ENCODE peak calls at places on chromosomes 1 and 21, in four cellular contexts. K is epithelial cell of esophagus, H is heart left ventricle, W is cardiac fibroblast. I is an unnamed sample.

GRCh38 chr1:11068556-11069232 is 8.9 kb upstream of the SRM start:
- DNase-seq in K (no peak), H (no peak), W (no peak), I (no peak)

GRCh38 chr1:12518956-12519707 is 98.9 kb downstream of the DHRS3 start:
- DNase-seq in K (no peak), H (peak; percentile 80), W (peak; percentile 46), I (no peak)

GRCh38 chr21:44006017-44006624 is 6.0 kb upstream of the TRAPPC10 start:
- DNase-seq in K (peak; percentile 81), H (no peak), W (peak; percentile 98), I (no peak)

GRCh38 chr1:51518033-51518729 is 885 bp downstream of the EPS15 start:
- DNase-seq in K (peak; percentile 49), H (no peak), W (peak; percentile 42), I (peak; percentile 74)

GRCh38 chr1:32769524-32770220 is 47.5 kb downstream of the YARS1 start:
- DNase-seq in K (peak; percentile 60), H (no peak), W (peak; percentile 44), I (peak; percentile 24)

GRCh38 chr21:36297938-36298572 is 21.9 kb upstream of the MORC3 start:
- DNase-seq in K (peak; percentile 96), H (no peak), W (no peak), I (peak; percentile 92)

GRCh38 chr1:117210831-117211261 is at the start of gene VTCN1:
- DNase-seq in K (peak; percentile 97), H (no peak), W (no peak), I (no peak)

GRCh38 chr21:28932717-28933116 is 60.0 kb downstream of the LTN1 start:
- DNase-seq in K (no peak), H (no peak), W (no peak), I (no peak)

GRCh38 chr1:158654570-158654969 is 31.9 kb downstream of the SPTA1 start:
- DNase-seq in K (no peak), H (no peak), W (no peak), I (no peak)

GRCh38 chr1:51792864-51793263 is 85.7 kb downstream of the NRDC start:
- DNase-seq in K (peak; percentile 24), H (no peak), W (peak; percentile 69), I (no peak)

GRCh38 chr1:38231941-38232340 is 185.3 kb upstream of the POU3F1 start:
- DNase-seq in K (no peak), H (no peak), W (no peak), I (no peak)

GRCh38 chr1:24920155-24920925 is 9.7 kb downstream of the RUNX3 start:
- DNase-seq in K (no peak), H (peak; percentile 47), W (peak; percentile 80), I (peak; percentile 67)

GRCh38 chr1:225813250-225813964 is 3.5 kb downstream of the EPHX1 start:
- DNase-seq in K (peak; percentile 76), H (peak; percentile 80), W (peak; percentile 82), I (no peak)

GRCh38 chr1:224563666-224564065 is 52.5 kb upstream of the CNIH3 start:
- DNase-seq in K (no peak), H (no peak), W (no peak), I (no peak)

GRCh38 chr21:42459583-42460215 is 36.3 kb downstream of the RSPH1 start:
- DNase-seq in K (no peak), H (no peak), W (no peak), I (no peak)

GRCh38 chr1:229171934-229172333 is 99.0 kb upstream of the RAB4A start:
- DNase-seq in K (no peak), H (no peak), W (no peak), I (no peak)

GRCh38 chr21:41600556-41600955 is 92.6 kb upstream of the TMPRSS2 start:
- DNase-seq in K (no peak), H (no peak), W (no peak), I (no peak)

GRCh38 chr1:84365225-84366221 is 32.8 kb upstream of the DNASE2B start:
- DNase-seq in K (peak; percentile 85), H (no peak), W (peak; percentile 99), I (no peak)

GRCh38 chr1:62247391-62248168 is 52.9 kb downstream of the L1TD1 start:
- DNase-seq in K (no peak), H (no peak), W (no peak), I (no peak)

GRCh38 chr1:19080715-19081114 is 124.2 kb upstream of the IFFO2 start:
- DNase-seq in K (no peak), H (no peak), W (peak; percentile 34), I (no peak)

GRCh38 chr1:73635021-73635420 is 563.0 kb downstream of the LRRIQ3 start:
- DNase-seq in K (peak; percentile 26), H (no peak), W (no peak), I (no peak)
- TF ChIP-seq CTCF in K (peak; percentile 45), H (no peak), W (no peak), I (no peak)

DNA sequence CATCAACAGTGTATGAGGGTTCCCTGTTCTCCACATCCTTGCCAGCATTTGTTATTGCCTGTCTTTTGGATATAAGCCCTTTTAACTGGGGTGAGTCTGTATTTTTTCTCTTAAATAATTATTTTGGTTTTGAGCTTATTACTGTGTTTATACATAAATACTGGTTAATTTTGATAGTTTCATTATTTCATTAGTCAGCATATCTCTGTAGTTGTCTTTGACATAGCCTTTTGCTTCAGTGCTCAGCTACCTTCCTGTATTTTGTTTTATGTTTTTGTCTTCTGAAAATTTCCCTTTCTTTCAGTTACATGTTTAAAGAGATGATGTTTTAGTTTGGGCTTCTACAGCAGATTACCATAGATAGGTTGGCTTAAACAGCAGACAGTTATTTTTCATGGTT is 138.1 kb downstream of the XPR1 start:
- DNase-seq in K (no peak), H (no peak), W (no peak), I (no peak)
- TF ChIP-seq CTCF in K (no peak), H (no peak), W (no peak), I (no peak)

GRCh38 chr21:35232545-35233176 is 183.6 kb upstream of the RUNX1 start:
- DNase-seq in K (peak; percentile 53), H (no peak), W (peak; percentile 84), I (no peak)

GRCh38 chr21:35234725-35235124 is 185.6 kb upstream of the RUNX1 start:
- DNase-seq in K (no peak), H (no peak), W (no peak), I (peak; percentile 16)

GRCh38 chr21:35229290-35229689 is 180.2 kb upstream of the RUNX1 start:
- DNase-seq in K (no peak), H (no peak), W (no peak), I (no peak)

GRCh38 chr21:35227774-35228173 is 178.7 kb upstream of the RUNX1 start:
- DNase-seq in K (no peak), H (no peak), W (no peak), I (no peak)

GRCh38 chr21:35231115-35231514 is 182.0 kb upstream of the RUNX1 start:
- DNase-seq in K (peak; percentile 55), H (no peak), W (no peak), I (no peak)
- TF ChIP-seq CTCF in K (no peak), H (no peak), W (no peak), I (no peak)

GRCh38 chr1:204507317-204508105 is 8.7 kb upstream of the MDM4 start:
- DNase-seq in K (peak; percentile 27), H (no peak), W (peak; percentile 76), I (no peak)
- TF ChIP-seq CTCF in K (no peak), H (no peak), W (no peak), I (no peak)

DNA sequence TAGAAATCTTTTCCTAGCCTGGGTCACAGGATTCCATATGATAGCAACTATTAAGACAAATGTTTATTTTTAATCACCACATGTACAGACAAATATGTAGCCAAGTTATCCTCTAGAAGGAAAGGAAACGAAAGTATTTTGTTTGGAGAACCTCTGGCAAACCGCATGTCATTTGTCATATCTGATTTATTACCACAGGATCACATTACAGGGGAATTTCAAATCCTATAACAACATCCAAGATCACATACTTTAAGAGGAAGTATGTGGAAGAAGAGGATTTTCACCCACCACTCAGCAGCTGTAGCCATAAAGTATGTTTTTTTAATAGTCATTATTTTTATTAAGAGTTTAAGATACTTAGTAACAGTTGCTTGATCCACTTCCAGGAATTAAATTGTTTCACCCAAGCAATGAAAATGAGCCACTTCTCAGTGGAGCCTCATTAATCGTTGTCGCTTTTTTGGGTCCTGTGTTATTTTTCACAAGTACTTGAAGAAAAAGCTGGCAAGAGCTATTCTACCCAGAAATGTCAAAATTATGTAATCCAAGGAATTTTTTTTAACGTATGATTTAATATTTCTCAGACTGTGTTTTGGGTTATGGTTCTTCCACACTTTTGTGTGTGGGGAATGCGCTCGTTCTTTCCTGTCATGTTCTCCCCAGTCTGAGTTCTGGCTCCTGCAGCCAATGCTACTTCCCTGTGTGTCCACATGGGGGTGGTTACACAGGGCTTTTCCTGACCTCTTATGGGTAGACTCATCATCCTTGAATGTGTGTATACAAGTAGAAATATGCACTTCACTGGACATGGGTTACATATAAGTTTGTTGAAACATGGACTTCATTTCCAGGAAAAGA is 6.9 kb downstream of the SERTAD4 start:
- DNase-seq in K (peak; percentile 66), H (no peak), W (peak; percentile 90), I (no peak)
- TF ChIP-seq CTCF in K (peak; percentile 52), H (peak; percentile 44), W (peak; percentile 65), I (no peak)

DNA sequence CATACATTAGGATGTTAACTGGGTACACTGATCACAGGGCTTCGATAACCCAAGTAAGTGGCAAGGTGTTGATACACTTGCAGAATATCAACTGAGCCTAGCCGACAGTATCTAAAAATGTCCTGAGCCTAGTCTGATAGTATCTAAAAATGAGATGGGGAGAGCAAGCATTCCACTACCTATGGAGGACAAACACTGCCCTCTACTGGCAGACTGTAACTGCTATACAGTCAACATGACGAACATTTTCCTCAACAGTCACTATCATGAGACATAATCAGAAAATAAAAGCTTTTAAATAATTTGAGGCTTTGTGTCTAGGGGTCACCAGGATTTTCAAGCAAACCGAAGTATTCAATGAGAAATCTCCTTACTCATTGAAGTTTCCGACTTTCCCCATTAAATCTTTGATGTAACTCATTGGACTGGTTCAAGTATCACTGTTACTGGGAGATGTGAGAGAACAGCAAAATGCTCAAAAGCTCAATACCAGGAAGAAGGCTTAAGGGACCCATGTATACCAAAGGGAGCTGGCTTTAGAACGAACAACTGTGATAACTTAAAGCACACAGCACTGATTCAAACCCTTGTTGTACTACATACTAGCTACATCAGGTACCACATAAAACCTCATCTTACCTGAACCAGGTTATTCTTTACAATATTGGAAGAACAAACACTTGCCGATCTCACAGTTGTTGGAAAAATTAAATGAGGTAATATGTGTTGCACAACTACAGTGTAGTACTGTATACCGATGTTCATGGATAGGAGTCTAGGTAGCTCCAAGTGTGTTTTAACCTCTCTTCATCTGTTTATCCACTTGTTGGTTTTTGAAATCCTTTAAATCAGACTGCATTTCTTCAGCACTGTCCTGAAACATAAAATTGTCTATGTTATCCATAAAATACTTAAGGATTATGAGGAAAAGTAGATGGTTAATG is 31.1 kb upstream of the SLC45A3 start:
- DNase-seq in K (peak; percentile 81), H (no peak), W (peak; percentile 92), I (peak; percentile 73)
- TF ChIP-seq CTCF in K (peak; percentile 92), H (peak; percentile 90), W (peak; percentile 87), I (peak; percentile 82)

I was measured in GM20000.